ENCODE peak calls at places on chromosome 1, in five cellular contexts. B, M, J, S and D are unnamed samples.

GRCh38 chr1:218443255-218443654 is 98.1 kb downstream of the TGFB2 start:
- DNase-seq in B (no peak), M (no peak), J (no peak), S (no peak), D (no peak)

GRCh38 chr1:8078176-8078671 is 52.1 kb upstream of the ERRFI1 start:
- DNase-seq in B (no peak), M (no peak), J (no peak), S (no peak), D (no peak)

GRCh38 chr1:109807822-109808680 is 44.3 kb upstream of the EPS8L3 start:
- DNase-seq in B (no peak), M (no peak), J (no peak), S (no peak), D (no peak)

GRCh38 chr1:78303620-78304019 is 187.2 kb upstream of the PTGFR start:
- DNase-seq in B (peak; percentile 55), M (no peak), J (no peak), S (no peak), D (peak; percentile 70)

GRCh38 chr1:160726498-160727391 is 12.3 kb upstream of the SLAMF7 start:
- DNase-seq in B (peak; percentile 8), M (no peak), J (peak; percentile 6), S (peak; percentile 68), D (peak; percentile 4)

GRCh38 chr1:201253906-201254624 is 29.2 kb upstream of the PKP1 start:
- DNase-seq in B (no peak), M (no peak), J (no peak), S (no peak), D (no peak)

GRCh38 chr1:150429805-150430204 is 57.4 kb upstream of the TARS2 start:
- DNase-seq in B (no peak), M (no peak), J (no peak), S (no peak), D (no peak)

GRCh38 chr1:184354719-184355118 is 32.1 kb upstream of the C1orf21 start:
- DNase-seq in B (no peak), M (no peak), J (no peak), S (no peak), D (no peak)

GRCh38 chr1:21865609-21865942 is 53.5 kb downstream of the LDLRAD2 start:
- DNase-seq in B (no peak), M (no peak), J (no peak), S (no peak), D (no peak)

GRCh38 chr1:3373175-3373574 is 81.3 kb upstream of the ARHGEF16 start:
- DNase-seq in B (no peak), M (no peak), J (no peak), S (no peak), D (no peak)

GRCh38 chr1:21961799-21962198 is 15.0 kb upstream of the CELA3B start:
- DNase-seq in B (no peak), M (no peak), J (no peak), S (no peak), D (no peak)

GRCh38 chr1:99546432-99547416 is 99.2 kb upstream of the PALMD start:
- DNase-seq in B (no peak), M (no peak), J (no peak), S (no peak), D (no peak)

GRCh38 chr1:71473331-71473730 is 392.5 kb upstream of the ZRANB2 start:
- DNase-seq in B (no peak), M (no peak), J (no peak), S (no peak), D (no peak)

GRCh38 chr1:206570529-206570928 is 41.7 kb downstream of the EIF2D start:
- DNase-seq in B (no peak), M (no peak), J (no peak), S (no peak), D (no peak)

GRCh38 chr1:208190784-208191183 is 53.4 kb downstream of the PLXNA2 start:
- DNase-seq in B (no peak), M (no peak), J (no peak), S (no peak), D (no peak)

GRCh38 chr1:175278236-175278635 is 85.7 kb upstream of the KIAA0040 start:
- DNase-seq in B (no peak), M (no peak), J (peak; percentile 67), S (no peak), D (no peak)

GRCh38 chr1:157399984-157400382 is 152.3 kb downstream of the FCRL5 start:
- DNase-seq in B (no peak), M (no peak), J (no peak), S (no peak), D (no peak)

GRCh38 chr1:87712261-87712674 is 383.6 kb downstream of the LMO4 start:
- DNase-seq in B (no peak), M (no peak), J (no peak), S (no peak), D (no peak)

GRCh38 chr1:207309775-207310273 is 11.7 kb upstream of the CD55 start:
- DNase-seq in B (no peak), M (no peak), J (no peak), S (no peak), D (peak; percentile 57)

GRCh38 chr1:246246430-246246829 is 260.6 kb downstream of the SMYD3 start:
- DNase-seq in B (no peak), M (no peak), J (no peak), S (no peak), D (no peak)

GRCh38 chr1:204623894-204624361 is 61.6 kb downstream of the LRRN2 start:
- DNase-seq in B (no peak), M (no peak), J (no peak), S (peak; percentile 3), D (no peak)

GRCh38 chr1:20787100-20787774 is at the start of gene HP1BP3:
- DNase-seq in B (no peak), M (peak; percentile 66), J (no peak), S (peak; percentile 89), D (no peak)

GRCh38 chr1:4105300-4105880 is 205.3 kb upstream of the C1orf174 start:
- DNase-seq in B (no peak), M (no peak), J (no peak), S (no peak), D (no peak)

GRCh38 chr1:44760876-44761275 is 14.5 kb upstream of the RPS8 start:
- DNase-seq in B (no peak), M (no peak), J (no peak), S (no peak), D (no peak)

GRCh38 chr1:2951856-2952255 is 69.4 kb upstream of the ACTRT2 start:
- DNase-seq in B (no peak), M (no peak), J (no peak), S (no peak), D (no peak)

GRCh38 chr1:225919906-225920305 is 4.1 kb downstream of the PYCR2 start:
- DNase-seq in B (no peak), M (no peak), J (no peak), S (no peak), D (peak; percentile 33)

GRCh38 chr1:226687476-226687875 is 51.6 kb downstream of the ITPKB start:
- DNase-seq in B (no peak), M (no peak), J (no peak), S (peak; percentile 50), D (no peak)

GRCh38 chr1:226640288-226640687 is 91.7 kb downstream of the STUM start:
- DNase-seq in B (no peak), M (no peak), J (peak; percentile 49), S (no peak), D (no peak)

GRCh38 chr1:53987880-53988279 is 30.1 kb downstream of the LDLRAD1 start:
- DNase-seq in B (no peak), M (no peak), J (no peak), S (no peak), D (no peak)